ENCODE peak calls at places on chromosomes 3 and 15, in nine cellular contexts. B is thoracic aorta, J is hepatocyte, W is body of pancreas, Z is psoas muscle, L is dorsolateral prefrontal cortex, K is uterus, S is IMR-90, R is transverse colon. V is an unnamed sample.

GRCh38 chr3:189766416-189766815 is 135.2 kb downstream of the TP63 start:
- DNase-seq in W (no peak), Z (no peak), S (peak; percentile 7), R (no peak), L (no peak), J (peak; percentile 38), K (no peak), B (no peak), V (peak; percentile 12)

GRCh38 chr3:158313344-158313927 is 203.5 kb downstream of the RSRC1 start:
- DNase-seq in K (no peak), S (peak; percentile 7), L (no peak), J (peak; percentile 43), W (no peak), Z (no peak), B (no peak), R (no peak), V (peak; percentile 19)

GRCh38 chr3:24763421-24763820 is 268.8 kb upstream of the THRB start:
- DNase-seq in B (no peak), S (no peak), R (no peak), L (no peak), K (no peak), J (peak; percentile 13), Z (no peak), W (no peak), V (no peak)

GRCh38 chr3:188244395-188244861 is 90.5 kb downstream of the LPP start:
- DNase-seq in L (no peak), K (no peak), J (peak; percentile 27), S (peak; percentile 76), Z (no peak), B (no peak), W (no peak), R (no peak), V (peak; percentile 52)

GRCh38 chr15:90211440-90212168 is 10.5 kb downstream of the SEMA4B start:
- DNase-seq in B (no peak), L (no peak), S (peak; percentile 67), J (peak; percentile 86), W (peak; percentile 59), K (no peak), Z (no peak), R (peak; percentile 90), V (peak; percentile 65)

GRCh38 chr15:71349736-71350515 is 234.7 kb downstream of the THSD4 start:
- DNase-seq in B (no peak), J (no peak), S (no peak), W (no peak), L (no peak), R (no peak), K (no peak), Z (no peak), V (peak; percentile 76)

GRCh38 chr3:78728406-78729145 is 1039.2 kb downstream of the ROBO1 start:
- DNase-seq in J (peak; percentile 64), R (peak; percentile 29), B (no peak), S (peak; percentile 56), W (peak; percentile 46), Z (peak; percentile 67), L (peak; percentile 91), K (peak; percentile 62), V (peak; percentile 59)

GRCh38 chr3:141112686-141113255 is 61.6 kb downstream of the SPSB4 start:
- DNase-seq in W (no peak), K (no peak), R (no peak), B (no peak), Z (peak; percentile 7), J (no peak), L (no peak), S (no peak), V (no peak)

GRCh38 chr15:57606048-57606447 is 14.3 kb downstream of the MYZAP start:
- DNase-seq in B (no peak), R (no peak), K (no peak), Z (no peak), W (no peak), J (no peak), S (no peak), L (no peak), V (no peak)

GRCh38 chr15:57606816-57607215 is 15.1 kb downstream of the MYZAP start:
- DNase-seq in B (no peak), R (no peak), K (no peak), J (no peak), Z (no peak), L (no peak), S (no peak), W (no peak), V (no peak)

GRCh38 chr15:57610130-57610529 is 18.4 kb downstream of the MYZAP start:
- DNase-seq in S (peak; percentile 50), R (peak; percentile 87), W (peak; percentile 90), J (peak; percentile 89), K (peak; percentile 85), L (no peak), Z (peak; percentile 74), B (no peak), V (peak; percentile 53)

GRCh38 chr15:57605491-57605890 is 13.8 kb downstream of the MYZAP start:
- DNase-seq in Z (no peak), R (no peak), L (no peak), W (no peak), J (no peak), K (no peak), S (no peak), B (no peak), V (no peak)

GRCh38 chr15:57607570-57608000 is 15.9 kb downstream of the MYZAP start:
- DNase-seq in S (no peak), L (no peak), K (no peak), B (no peak), J (peak; percentile 85), R (peak; percentile 85), W (peak; percentile 85), Z (peak; percentile 51), V (peak; percentile 31)
- TF ChIP-seq CTCF in S (no peak), L (no peak), K (no peak), B (no peak), J (no peak), R (peak; percentile 52), W (no peak), Z (no peak), V (no peak)

GRCh38 chr15:85837881-85838280 is 43.2 kb upstream of the KLHL25 start:
- DNase-seq in K (no peak), B (no peak), S (no peak), J (no peak), Z (no peak), L (no peak), W (peak; percentile 26), R (peak; percentile 60), V (no peak)

GRCh38 chr15:85839637-85840036 is 44.9 kb upstream of the KLHL25 start:
- DNase-seq in L (no peak), K (no peak), W (no peak), S (no peak), Z (no peak), J (no peak), B (no peak), R (no peak), V (no peak)

GRCh38 chr15:85840079-85840801 is 45.5 kb upstream of the KLHL25 start:
- DNase-seq in R (peak; percentile 96), J (peak; percentile 94), K (peak; percentile 82), Z (peak; percentile 92), W (peak; percentile 96), B (no peak), S (peak; percentile 41), L (peak; percentile 47), V (peak; percentile 55)

GRCh38 chr15:85838655-85839054 is 43.9 kb upstream of the KLHL25 start:
- DNase-seq in W (peak; percentile 68), L (no peak), K (no peak), R (peak; percentile 86), J (no peak), Z (no peak), B (no peak), S (no peak), V (no peak)

GRCh38 chr15:85840802-85841152 is 46.1 kb upstream of the KLHL25 start:
- DNase-seq in Z (no peak), W (no peak), L (no peak), R (no peak), S (no peak), J (no peak), K (no peak), B (no peak), V (no peak)
- H3K4me3 ChIP-seq in Z (peak overlapping the region; percentile 50), W (no peak overlapping the region), L (peak overlapping the region; percentile 49), R (no peak overlapping the region), S (no peak overlapping the region), J (no peak overlapping the region), K (no peak overlapping the region), B (peak overlapping the region; percentile 71), V (peak overlapping the region; percentile 56)

GRCh38 chr3:53170325-53171108 is 9.5 kb downstream of the PRKCD start:
- DNase-seq in B (no peak), K (no peak), L (no peak), R (peak; percentile 75), S (no peak), W (no peak), Z (no peak), J (peak; percentile 48), V (no peak)

GRCh38 chr3:53168175-53168923 is 7.3 kb downstream of the PRKCD start:
- DNase-seq in S (no peak), J (no peak), K (no peak), L (no peak), R (no peak), Z (no peak), B (no peak), W (no peak), V (no peak)

GRCh38 chr3:53169832-53170324 is 8.9 kb downstream of the PRKCD start:
- DNase-seq in Z (no peak), R (no peak), W (no peak), J (no peak), S (no peak), L (no peak), K (no peak), B (no peak), V (no peak)

GRCh38 chr3:53167418-53168174 is 6.6 kb downstream of the PRKCD start:
- DNase-seq in K (no peak), R (no peak), B (no peak), J (no peak), L (no peak), Z (no peak), S (no peak), W (no peak), V (peak; percentile 4)

DNA sequence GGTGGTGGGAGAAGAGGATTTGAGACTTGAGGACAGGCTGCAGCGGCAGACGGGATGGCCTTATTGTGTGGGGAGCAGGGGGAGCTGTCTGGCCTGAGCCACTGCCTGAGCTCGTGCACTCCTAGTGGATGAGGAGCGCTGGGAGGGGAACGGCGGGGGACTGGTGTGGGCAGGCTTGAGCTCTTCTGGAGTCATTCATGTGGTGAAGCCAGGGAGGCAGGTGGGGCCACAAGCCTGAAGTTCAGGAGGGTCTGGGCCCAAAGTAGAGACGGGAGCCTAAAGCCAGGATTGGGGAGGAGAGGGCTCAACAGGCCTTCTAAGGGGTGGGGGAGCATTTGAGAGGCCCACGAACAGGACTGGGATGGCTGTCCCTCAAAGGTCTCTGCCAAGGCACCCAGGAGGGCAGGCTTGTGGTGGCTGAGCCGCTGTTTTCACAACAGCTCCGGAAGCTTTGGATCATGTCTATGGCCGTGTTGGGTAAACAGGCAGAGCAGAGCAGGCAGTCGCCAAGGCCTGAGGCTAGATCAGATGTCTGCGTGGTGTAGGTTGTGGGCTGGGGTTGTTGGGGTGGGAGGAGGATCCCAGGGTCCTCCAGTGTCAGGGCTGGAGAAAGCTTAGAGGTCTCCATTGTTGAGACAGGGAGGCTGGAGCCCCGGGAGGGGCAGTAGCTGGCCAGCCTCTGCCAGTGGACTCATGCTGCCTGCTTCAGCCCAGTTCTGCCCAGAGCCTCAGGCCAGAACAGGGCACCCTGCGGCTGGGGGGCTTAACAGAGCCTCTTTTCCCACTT is 8.2 kb downstream of the PRKCD start:
- DNase-seq in L (no peak), S (no peak), J (no peak), R (no peak), W (no peak), Z (no peak), B (no peak), K (no peak), V (no peak)
- TF ChIP-seq CTCF in L (no peak), S (no peak), J (no peak), R (no peak), W (no peak), Z (no peak), B (no peak), K (no peak), V (no peak)

GRCh38 chr3:42500909-42501308 is 1.5 kb upstream of the VIPR1 start:
- DNase-seq in K (no peak), R (no peak), L (peak; percentile 1), B (no peak), S (no peak), W (no peak), Z (no peak), J (no peak), V (no peak)
- H3K4me3 ChIP-seq in K (no peak overlapping the region), R (no peak overlapping the region), L (peak overlapping the region; percentile 65), B (no peak overlapping the region), S (no peak overlapping the region), W (no peak overlapping the region), Z (no peak overlapping the region), J (no peak overlapping the region), V (no peak overlapping the region)

V was measured in fibroblast of the aortic adventitia.